ENCODE peak calls at places on chromosomes 7 and 10, in six cellular contexts. P is psoas muscle; C is adrenal gland; O is CD4-positive, CD25-positive, alpha-beta regulatory T cell; E is upper lobe of left lung; J is GM23248. D is an unnamed sample.

GRCh38 chr7:73778801-73779389 is 8.8 kb upstream of the CLDN3 start:
- DNase-seq in J (no peak), O (no peak), C (no peak), E (peak; percentile 7), P (no peak), D (no peak)

GRCh38 chr10:50216894-50217293 is 34.4 kb downstream of the ASAH2 start:
- DNase-seq in J (peak; percentile 42), C (no peak), P (no peak), E (no peak), O (no peak), D (no peak)

GRCh38 chr10:15472431-15473400 is 101.6 kb upstream of the FAM171A1 start:
- DNase-seq in O (no peak), C (no peak), E (no peak), J (peak; percentile 83), P (no peak), D (no peak)

GRCh38 chr10:43901744-43902504 is 253.2 kb upstream of the ZNF32 start:
- DNase-seq in E (no peak), C (no peak), O (no peak), P (no peak), J (no peak), D (no peak)

GRCh38 chr10:55263327-55263726 is 462.3 kb upstream of the PCDH15 start:
- DNase-seq in O (no peak), C (no peak), P (no peak), E (no peak), J (no peak), D (no peak)

GRCh38 chr7:107779647-107780099 is 23.4 kb downstream of the SLC26A3 start:
- DNase-seq in C (no peak), J (no peak), P (no peak), E (no peak), O (no peak), D (no peak)

GRCh38 chr7:23098029-23098428 is 7.6 kb upstream of the KLHL7 start:
- DNase-seq in E (no peak), O (no peak), J (no peak), C (no peak), P (no peak), D (no peak)

GRCh38 chr7:75969182-75969581 is 25.2 kb downstream of the TMEM120A start:
- DNase-seq in J (peak; percentile 57), C (peak; percentile 79), P (peak; percentile 87), E (no peak), O (no peak), D (no peak)

GRCh38 chr7:100170111-100170897 is 1.9 kb upstream of the GAL3ST4 start:
- DNase-seq in O (no peak), J (no peak), P (peak; percentile 26), C (no peak), E (no peak), D (no peak)

GRCh38 chr10:3772349-3773222 is 12.4 kb downstream of the KLF6 start:
- DNase-seq in P (peak; percentile 45), C (no peak), O (no peak), E (no peak), J (no peak), D (no peak)

DNA sequence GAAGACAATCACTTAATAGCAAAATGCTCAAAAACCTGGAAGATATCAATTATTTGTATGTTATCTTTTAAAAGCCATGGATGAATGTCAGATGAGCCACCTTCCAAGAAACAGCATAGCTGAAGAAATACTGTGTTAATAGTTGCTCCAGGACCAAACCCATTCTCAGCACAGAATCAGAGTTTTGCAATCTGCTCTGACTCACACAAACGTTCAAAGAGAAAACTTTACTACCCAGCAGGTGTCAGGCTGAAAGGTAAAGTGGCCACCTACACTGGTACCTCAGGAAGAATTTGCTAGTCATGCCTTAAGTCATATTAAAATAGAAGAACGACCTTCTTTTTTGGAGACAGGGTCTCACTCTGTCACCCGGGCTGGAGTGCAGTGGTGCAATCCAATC is 526.5 kb downstream of the PARD3 start:
- DNase-seq in C (peak; percentile 14), E (no peak), O (no peak), P (no peak), J (peak; percentile 27), D (no peak)
- H3K4me1 ChIP-seq in C (peaks cover 42% of the 10 kb centered on the region), E (peaks cover 5% of the 10 kb centered on the region), O (no peaks in the 10 kb centered on the region), P (peaks cover 23% of the 10 kb centered on the region), J (peaks cover 23% of the 10 kb centered on the region), D (peaks cover 8% of the 10 kb centered on the region)

GRCh38 chr7:39608278-39608677 is 15.1 kb upstream of the RALA start:
- DNase-seq in C (no peak), P (no peak), O (no peak), J (no peak), E (no peak), D (no peak)
- H3K4me1 ChIP-seq in C (no peaks in the 10 kb centered on the region), P (no peaks in the 10 kb centered on the region), O (peaks cover 6% of the 10 kb centered on the region), J (peaks cover 62% of the 10 kb centered on the region), E (peaks cover 11% of the 10 kb centered on the region), D (peaks cover 49% of the 10 kb centered on the region)

GRCh38 chr10:69783515-69783914 is 18.2 kb upstream of the COL13A1 start:
- DNase-seq in O (no peak), C (no peak), J (no peak), P (no peak), E (no peak), D (no peak)
- H3K4me1 ChIP-seq in O (no peaks in the 10 kb centered on the region), C (no peaks in the 10 kb centered on the region), J (no peaks in the 10 kb centered on the region), P (no peaks in the 10 kb centered on the region), E (no peaks in the 10 kb centered on the region), D (no peaks in the 10 kb centered on the region)

GRCh38 chr7:116218747-116219146 is 8.4 kb downstream of the TES start:
- DNase-seq in C (no peak), P (no peak), O (no peak), E (no peak), J (no peak), D (no peak)

GRCh38 chr7:116215550-116215949 is 5.2 kb downstream of the TES start:
- DNase-seq in O (no peak), P (no peak), E (no peak), C (no peak), J (no peak), D (no peak)

GRCh38 chr7:116219288-116219687 is 8.9 kb downstream of the TES start:
- DNase-seq in O (no peak), C (no peak), P (no peak), E (no peak), J (no peak), D (no peak)

GRCh38 chr7:116216956-116217570 is 6.7 kb downstream of the TES start:
- DNase-seq in P (no peak), J (peak; percentile 60), C (no peak), E (no peak), O (no peak), D (no peak)

GRCh38 chr7:116218051-116218645 is 7.8 kb downstream of the TES start:
- DNase-seq in P (no peak), J (peak; percentile 66), C (peak; percentile 83), O (no peak), E (no peak), D (no peak)
- H3K4me1 ChIP-seq in P (no peaks in the 10 kb centered on the region), J (peaks cover 46% of the 10 kb centered on the region), C (peaks cover 14% of the 10 kb centered on the region), O (peaks cover 89% of the 10 kb centered on the region), E (peaks cover 18% of the 10 kb centered on the region), D (peaks cover 44% of the 10 kb centered on the region)

D was measured in keratinocyte.